ENCODE peak calls at places on chromosome 17, in ten cellular contexts. O is cardiac fibroblast, Q is H1, M is kidney epithelial cell, W is uterus, V is dorsolateral prefrontal cortex, R is Peyer's patch, I is H7, C is AG04450, D is AG10803. X is an unnamed sample.

GRCh38 chr17:39027440-39028035 is 60.3 kb upstream of the FBXO47 start:
- DNase-seq in D (no peak), R (no peak), M (no peak), V (no peak), O (no peak), Q (no peak), I (no peak), W (no peak), C (no peak), X (no peak)

GRCh38 chr17:29567362-29568330 is 809 bp upstream of the ABHD15 start:
- DNase-seq in R (peak), C (no peak), M (no peak), I (peak), Q (no peak), D (peak), W (peak), O (peak), V (no peak), X (no peak)

GRCh38 chr17:78330570-78331224 is 29.2 kb downstream of the SOCS3 start:
- DNase-seq in I (no peak), W (peak), O (peak), M (no peak), D (no peak), V (no peak), Q (no peak), R (no peak), C (no peak), X (no peak)

GRCh38 chr17:62690168-62690897 is 62.9 kb downstream of the MRC2 start:
- DNase-seq in W (no peak), D (no peak), V (no peak), I (no peak), R (no peak), M (no peak), C (no peak), Q (no peak), O (no peak), X (no peak)

GRCh38 chr17:283911-284675 is 68.5 kb downstream of the RPH3AL start:
- DNase-seq in C (no peak), R (no peak), M (no peak), I (no peak), W (no peak), Q (no peak), D (no peak), O (no peak), V (peak), X (no peak)

GRCh38 chr17:48470388-48471034 is 40.5 kb upstream of the SKAP1 start:
- DNase-seq in M (no peak), D (peak), R (no peak), O (peak), I (no peak), Q (no peak), W (no peak), V (no peak), C (no peak), X (no peak)

GRCh38 chr17:55609737-55610201 is 98.5 kb upstream of the SMIM36 start:
- DNase-seq in O (peak), Q (no peak), W (no peak), C (no peak), D (peak), R (no peak), M (no peak), I (no peak), V (no peak), X (no peak)

GRCh38 chr17:4440021-4440420 is 6.3 kb downstream of the SPNS3 start:
- DNase-seq in O (no peak), R (no peak), W (no peak), C (no peak), I (no peak), M (no peak), V (no peak), Q (no peak), D (no peak), X (no peak)

GRCh38 chr17:60106377-60107059 is 27.8 kb upstream of the HEATR6 start:
- DNase-seq in O (peak), M (no peak), I (no peak), Q (no peak), R (no peak), W (no peak), D (peak), C (no peak), V (no peak), X (no peak)

GRCh38 chr17:79389896-79390295 is 221.0 kb downstream of the RBFOX3 start:
- DNase-seq in W (no peak), I (no peak), M (no peak), R (no peak), O (no peak), Q (no peak), V (no peak), D (no peak), C (no peak), X (no peak)

GRCh38 chr17:31595076-31595475 is 203.6 kb downstream of the RAB11FIP4 start:
- DNase-seq in Q (no peak), C (no peak), D (peak), V (no peak), W (no peak), I (peak), R (no peak), O (no peak), M (no peak), X (no peak)

GRCh38 chr17:12571606-12572005 is 94.1 kb upstream of the MYOCD start:
- DNase-seq in V (no peak), R (no peak), Q (no peak), O (no peak), D (no peak), W (no peak), M (no peak), C (no peak), I (no peak), X (no peak)

GRCh38 chr17:7045492-7046126 is 1.7 kb upstream of the SLC16A11 start:
- DNase-seq in V (no peak), I (peak), Q (no peak), C (peak), R (peak), M (peak), D (peak), W (no peak), O (peak), X (no peak)

GRCh38 chr17:78130439-78131101 is at the start of gene TMC8:
- DNase-seq in O (no peak), R (peak), V (no peak), D (no peak), Q (no peak), I (peak), W (no peak), M (no peak), C (no peak), X (no peak)

GRCh38 chr17:66426397-66427033 is 124.1 kb downstream of the PRKCA start:
- DNase-seq in R (no peak), M (no peak), V (no peak), O (peak), Q (no peak), W (no peak), D (no peak), C (no peak), I (peak), X (no peak)

GRCh38 chr17:34502426-34502825 is 77.0 kb upstream of the TMEM132E start:
- DNase-seq in M (no peak), I (no peak), C (no peak), Q (no peak), R (no peak), D (no peak), O (no peak), W (no peak), V (no peak), X (no peak)

GRCh38 chr17:8031261-8031661 is 7.6 kb upstream of the ALOX15B start:
- DNase-seq in M (no peak), Q (no peak), O (peak), D (no peak), I (no peak), R (no peak), C (no peak), W (no peak), V (no peak), X (no peak)

GRCh38 chr17:7477392-7478275 is 1.8 kb downstream of the ZBTB4 start:
- DNase-seq in C (peak), R (no peak), M (no peak), V (no peak), I (peak), Q (no peak), W (no peak), O (peak), D (peak), X (peak)

GRCh38 chr17:81577278-81578000 is 25.3 kb upstream of the FAAP100 start:
- DNase-seq in V (no peak), Q (no peak), R (no peak), I (no peak), M (no peak), D (no peak), C (no peak), O (peak), W (peak), X (no peak)
- H3K4me3 ChIP-seq in V (no peak), Q (no peak), R (no peak), I (no peak), M (no peak), D (no peak), C (no peak), O (peak), W (no peak), X (no peak)

GRCh38 chr17:36703860-36704266 is 102.5 kb downstream of the MRM1 start:
- DNase-seq in O (peak), C (no peak), I (peak), D (no peak), Q (no peak), W (no peak), V (no peak), R (no peak), M (no peak), X (no peak)
- H3K4me3 ChIP-seq in O (no peak), C (peak), I (no peak), D (no peak), Q (peak), W (no peak), V (peak), R (no peak), M (no peak), X (no peak)

DNA sequence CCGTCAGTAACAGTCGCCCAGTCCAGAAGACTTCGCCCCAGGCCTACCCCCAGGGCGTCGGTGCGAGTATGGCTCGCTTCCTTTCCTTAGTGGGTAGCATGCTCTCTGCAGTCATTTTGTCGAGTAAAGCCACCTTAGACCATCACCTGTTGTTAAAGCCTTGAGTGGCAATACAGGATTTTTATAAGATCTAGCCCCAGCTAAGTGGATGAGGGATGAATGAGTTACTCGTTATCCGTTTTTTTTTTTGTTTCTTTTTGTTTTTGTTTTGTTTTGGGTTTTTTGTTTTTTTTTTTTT is 322 bp upstream of the KLHL11 start:
- DNase-seq in C (no peak), Q (no peak), W (no peak), R (no peak), O (no peak), V (no peak), M (no peak), I (no peak), D (no peak), X (no peak)
- H3K4me3 ChIP-seq in C (peak), Q (peak), W (no peak), R (peak), O (peak), V (peak), M (peak), I (peak), D (peak), X (peak)

GRCh38 chr17:72617557-72617956 is 474.9 kb downstream of the SLC39A11 start:
- DNase-seq in Q (no peak), V (no peak), R (no peak), O (no peak), C (no peak), M (no peak), I (no peak), W (no peak), D (no peak), X (no peak)
- H3K4me3 ChIP-seq in Q (no peak), V (no peak), R (no peak), O (no peak), C (no peak), M (no peak), I (no peak), W (no peak), D (no peak), X (no peak)

DNA sequence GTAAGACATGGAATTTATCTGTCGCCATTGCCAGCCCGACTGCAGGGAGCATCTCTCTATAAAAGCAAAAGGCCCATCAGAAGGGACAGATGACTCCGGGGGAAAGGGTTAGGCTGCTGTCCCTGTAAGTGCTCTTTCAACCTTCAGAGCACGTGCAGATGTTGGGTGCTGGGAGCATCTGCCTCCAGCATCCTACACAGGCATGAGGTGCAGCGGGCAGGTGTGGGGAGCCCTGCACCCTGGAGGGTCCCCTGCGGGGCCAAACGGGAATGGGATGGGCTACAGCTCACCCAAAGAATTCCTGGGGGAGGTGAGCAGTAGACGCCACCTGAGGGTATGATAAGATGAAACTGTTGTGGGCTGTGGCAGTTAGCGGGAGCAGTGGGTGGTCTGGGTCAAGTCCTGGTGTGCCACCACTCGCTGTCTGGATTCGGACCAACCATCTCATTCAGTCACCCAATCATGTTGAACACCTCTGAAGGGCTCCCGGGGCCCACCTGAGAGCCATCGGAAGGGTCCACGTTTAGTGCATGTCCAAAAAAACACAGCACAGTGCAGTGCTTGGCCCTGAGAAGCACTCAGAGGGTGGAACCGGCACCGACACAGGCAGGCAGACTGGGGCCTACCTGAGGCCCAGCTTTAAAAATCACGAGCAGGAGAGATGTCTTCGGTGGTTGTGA is 3.8 kb downstream of the SMCR8 start:
- DNase-seq in Q (no peak), M (no peak), W (no peak), V (no peak), D (no peak), I (peak), O (no peak), C (no peak), R (no peak), X (no peak)
- H3K4me3 ChIP-seq in Q (no peak), M (no peak), W (no peak), V (peak), D (no peak), I (no peak), O (no peak), C (no peak), R (no peak), X (peak)

GRCh38 chr17:45144199-45145034 is 3.9 kb upstream of the HEXIM1 start:
- DNase-seq in D (peak), W (peak), O (no peak), M (no peak), V (no peak), I (peak), C (no peak), R (no peak), Q (no peak), X (no peak)
- H3K4me3 ChIP-seq in D (peak), W (peak), O (peak), M (no peak), V (peak), I (peak), C (peak), R (peak), Q (peak), X (peak)